ENCODE peak calls at places on chromosome 18, in six cellular contexts. A, U, T, H, Z and O are unnamed samples.

GRCh38 chr18:11047156-11047555 is 102.2 kb downstream of the PIEZO2 start:
- DNase-seq in A (peak), U (no peak), T (peak), H (no peak), Z (no peak), O (no peak)

GRCh38 chr18:4119813-4120212 is 335.3 kb downstream of the DLGAP1 start:
- DNase-seq in A (no peak), U (no peak), T (no peak), H (no peak), Z (no peak), O (no peak)

GRCh38 chr18:76455015-76455676 is 39.9 kb downstream of the ZNF516 start:
- DNase-seq in A (peak), U (no peak), T (no peak), H (no peak), Z (no peak), O (no peak)

GRCh38 chr18:9095297-9096012 is 7.0 kb upstream of the NDUFV2 start:
- DNase-seq in A (peak), U (no peak), T (peak), H (no peak), Z (no peak), O (no peak)

GRCh38 chr18:6773777-6774176 is 44.3 kb downstream of the ARHGAP28 start:
- DNase-seq in A (no peak), U (no peak), T (no peak), H (no peak), Z (no peak), O (no peak)

GRCh38 chr18:40159141-40160017 is 1795.7 kb upstream of the PIK3C3 start:
- DNase-seq in A (peak), U (no peak), T (peak), H (no peak), Z (no peak), O (peak)

GRCh38 chr18:6835345-6835744 is 105.8 kb downstream of the ARHGAP28 start:
- DNase-seq in A (peak), U (no peak), T (peak), H (no peak), Z (no peak), O (no peak)

GRCh38 chr18:8962192-8962772 is 140.2 kb upstream of the NDUFV2 start:
- DNase-seq in A (no peak), U (no peak), T (no peak), H (no peak), Z (no peak), O (no peak)

GRCh38 chr18:23177433-23178072 is 42.3 kb downstream of the CABLES1 start:
- DNase-seq in A (no peak), U (no peak), T (no peak), H (no peak), Z (no peak), O (no peak)

GRCh38 chr18:72419914-72420313 is 124.2 kb downstream of the CBLN2 start:
- DNase-seq in A (no peak), U (no peak), T (no peak), H (no peak), Z (no peak), O (no peak)

GRCh38 chr18:28125051-28125450 is 51.9 kb downstream of the CDH2 start:
- DNase-seq in A (peak), U (no peak), T (no peak), H (no peak), Z (no peak), O (no peak)

GRCh38 chr18:8366656-8367055 is 242.6 kb upstream of the RAB12 start:
- DNase-seq in A (no peak), U (peak), T (no peak), H (no peak), Z (no peak), O (no peak)

GRCh38 chr18:3720818-3721545 is 271.0 kb downstream of the TGIF1 start:
- DNase-seq in A (no peak), U (no peak), T (no peak), H (no peak), Z (no peak), O (no peak)

GRCh38 chr18:49464718-49465598 is 4.5 kb upstream of the DYM start:
- DNase-seq in A (peak), U (peak), T (peak), H (peak), Z (peak), O (peak)

GRCh38 chr18:68148862-68149261 is 566.0 kb downstream of the TMX3 start:
- DNase-seq in A (no peak), U (peak), T (no peak), H (no peak), Z (no peak), O (peak)

GRCh38 chr18:40534748-40535147 is 1420.3 kb upstream of the PIK3C3 start:
- DNase-seq in A (peak), U (no peak), T (peak), H (no peak), Z (no peak), O (no peak)

GRCh38 chr18:2971741-2972552 is 41.0 kb downstream of the LPIN2 start:
- DNase-seq in A (peak), U (no peak), T (no peak), H (no peak), Z (peak), O (no peak)

GRCh38 chr18:3094355-3094684 is 81.4 kb upstream of the LPIN2 start:
- DNase-seq in A (no peak), U (no peak), T (no peak), H (no peak), Z (no peak), O (no peak)

GRCh38 chr18:46294325-46294724 is 190.1 kb downstream of the HAUS1 start:
- DNase-seq in A (no peak), U (peak), T (no peak), H (no peak), Z (no peak), O (no peak)

GRCh38 chr18:54923339-54923956 is 35.8 kb downstream of the CCDC68 start:
- DNase-seq in A (peak), U (no peak), T (no peak), H (no peak), Z (no peak), O (no peak)

GRCh38 chr18:64337018-64337417 is 188.1 kb upstream of the LINC00305 start:
- DNase-seq in A (no peak), U (no peak), T (no peak), H (no peak), Z (no peak), O (no peak)

GRCh38 chr18:23982154-23983071 is 32.1 kb upstream of the TTC39C start:
- DNase-seq in A (peak), U (no peak), T (peak), H (no peak), Z (peak), O (no peak)

GRCh38 chr18:56285387-56286055 is 352.9 kb downstream of the TXNL1 start:
- DNase-seq in A (no peak), U (no peak), T (peak), H (no peak), Z (no peak), O (no peak)

GRCh38 chr18:886076-886475 is 18.6 kb upstream of the ADCYAP1 start:
- DNase-seq in A (no peak), U (no peak), T (no peak), H (no peak), Z (no peak), O (no peak)

GRCh38 chr18:43563780-43564179 is 286.5 kb upstream of the SYT4 start:
- DNase-seq in A (peak), U (peak), T (peak), H (no peak), Z (no peak), O (peak)

GRCh38 chr18:51480562-51481261 is 283.2 kb upstream of the MEX3C start:
- DNase-seq in A (no peak), U (no peak), T (no peak), H (no peak), Z (no peak), O (no peak)

GRCh38 chr18:7202119-7202680 is 28.7 kb upstream of the LRRC30 start:
- DNase-seq in A (no peak), U (no peak), T (no peak), H (no peak), Z (peak), O (no peak)

GRCh38 chr18:9706081-9706935 is 1.8 kb upstream of the RAB31 start:
- DNase-seq in A (peak), U (no peak), T (peak), H (no peak), Z (no peak), O (no peak)

GRCh38 chr18:73737990-73738389 is 409.6 kb downstream of the FBXO15 start:
- DNase-seq in A (no peak), U (no peak), T (no peak), H (no peak), Z (no peak), O (no peak)

GRCh38 chr18:73739098-73739497 is 408.5 kb downstream of the FBXO15 start:
- DNase-seq in A (no peak), U (no peak), T (no peak), H (no peak), Z (no peak), O (no peak)

GRCh38 chr18:73742959-73743358 is 404.7 kb downstream of the FBXO15 start:
- DNase-seq in A (no peak), U (no peak), T (peak), H (no peak), Z (no peak), O (no peak)

GRCh38 chr18:73741946-73742345 is 405.7 kb downstream of the FBXO15 start:
- DNase-seq in A (peak), U (no peak), T (peak), H (no peak), Z (no peak), O (no peak)
- H3K27ac ChIP-seq in A (no peak), U (no peak), T (no peak), H (no peak), Z (no peak), O (no peak)

GRCh38 chr18:26792661-26793060 is 72.8 kb downstream of the AQP4 start:
- DNase-seq in A (no peak), U (no peak), T (peak), H (no peak), Z (no peak), O (no peak)
- H3K14ac ChIP-seq in A (no peak), U (no peak), T (no peak), H (no peak), Z (no peak), O (no peak)

DNA sequence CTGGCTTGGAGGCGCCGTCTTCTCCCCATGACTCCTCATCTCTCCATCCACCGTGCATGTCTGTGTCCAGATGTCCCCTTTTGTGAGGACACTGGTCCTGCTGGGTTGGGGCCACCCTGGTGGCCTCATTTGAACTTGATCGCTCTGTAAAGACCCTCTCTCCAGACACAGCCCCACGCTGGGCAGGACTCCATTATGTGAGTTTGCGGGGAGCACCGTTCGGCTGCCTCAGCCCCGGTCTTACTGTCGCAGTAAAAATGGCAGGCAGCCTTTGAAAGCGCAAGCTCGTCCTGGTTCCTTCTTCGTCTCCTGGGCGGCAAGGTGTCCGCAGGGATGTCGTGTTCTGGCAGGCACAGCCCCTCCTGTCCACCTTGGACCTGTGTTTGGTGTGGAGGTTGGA is 17.7 kb downstream of the NFATC1 start:
- DNase-seq in A (no peak), U (no peak), T (no peak), H (no peak), Z (no peak), O (no peak)
- H2BK120ac ChIP-seq in A (no peak), U (no peak), T (no peak), H (no peak), Z (no peak), O (no peak)

DNA sequence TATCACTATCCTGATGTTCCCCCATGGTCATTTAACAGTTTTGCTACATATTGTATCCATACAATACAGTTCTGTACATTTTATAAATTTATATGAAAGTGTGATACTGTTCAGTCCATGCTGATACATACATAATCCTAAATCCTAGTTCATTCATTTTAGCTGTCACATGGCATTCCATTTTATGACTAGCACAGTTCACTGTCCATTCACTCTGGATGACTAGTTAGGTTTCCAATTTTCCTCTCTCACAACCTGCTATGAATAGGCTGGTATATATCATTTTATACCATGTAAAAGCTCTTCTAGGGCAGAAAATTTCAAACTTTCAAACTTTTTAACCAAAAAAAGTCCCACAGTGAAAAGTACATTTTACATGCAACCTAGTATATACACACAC is 15.2 kb downstream of the SMAD2 start:
- DNase-seq in A (no peak), U (no peak), T (peak), H (no peak), Z (no peak), O (no peak)
- H3K27ac ChIP-seq in A (no peak), U (no peak), T (no peak), H (no peak), Z (no peak), O (no peak)

GRCh38 chr18:21522530-21522929 is 78.0 kb downstream of the ESCO1 start:
- DNase-seq in A (no peak), U (no peak), T (no peak), H (no peak), Z (no peak), O (no peak)
- H3K14ac ChIP-seq in A (no peak), U (no peak), T (no peak), H (no peak), Z (no peak), O (no peak)

GRCh38 chr18:58579561-58580047 is 49.3 kb downstream of the ALPK2 start:
- DNase-seq in A (no peak), U (no peak), T (peak), H (no peak), Z (peak), O (no peak)
- H2BK120ac ChIP-seq in A (no peak), U (no peak), T (peak), H (no peak), Z (peak), O (no peak)

GRCh38 chr18:13577091-13577697 is 149.2 kb downstream of the FAM210A start:
- DNase-seq in A (no peak), U (no peak), T (peak), H (no peak), Z (no peak), O (no peak)
- H3K27ac ChIP-seq in A (no peak), U (no peak), T (no peak), H (no peak), Z (no peak), O (no peak)

DNA sequence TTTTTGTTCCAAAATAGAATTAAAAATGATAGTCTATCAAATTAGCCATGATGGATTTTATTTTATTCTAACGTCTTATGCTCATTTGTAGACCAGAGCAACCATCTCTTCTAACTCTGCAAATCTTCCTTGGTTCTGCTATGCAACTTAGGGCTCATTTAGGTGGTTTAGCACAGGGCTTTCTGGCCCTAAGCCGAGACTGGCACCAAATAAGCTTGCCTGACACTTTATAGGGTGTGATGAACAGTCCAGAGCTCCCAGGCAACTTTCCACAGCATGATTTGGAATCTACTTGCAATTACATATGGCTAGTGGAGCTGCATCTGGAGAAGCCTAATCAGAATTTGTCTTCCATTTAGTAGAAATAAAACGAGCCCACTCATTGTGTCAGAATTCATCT is 698.4 kb downstream of the MBD2 start:
- DNase-seq in A (no peak), U (no peak), T (no peak), H (no peak), Z (no peak), O (no peak)
- H3K14ac ChIP-seq in A (no peak), U (no peak), T (no peak), H (no peak), Z (no peak), O (no peak)

GRCh38 chr18:75362435-75362834 is 65.1 kb downstream of the SMIM21 start:
- DNase-seq in A (no peak), U (no peak), T (no peak), H (no peak), Z (no peak), O (no peak)

GRCh38 chr18:75365837-75366236 is 61.7 kb downstream of the SMIM21 start:
- DNase-seq in A (no peak), U (no peak), T (no peak), H (no peak), Z (no peak), O (no peak)

GRCh38 chr18:75363446-75364225 is 63.9 kb downstream of the SMIM21 start:
- DNase-seq in A (no peak), U (no peak), T (no peak), H (no peak), Z (peak), O (no peak)

GRCh38 chr18:75364512-75364911 is 63.0 kb downstream of the SMIM21 start:
- DNase-seq in A (peak), U (no peak), T (peak), H (no peak), Z (no peak), O (no peak)

DNA sequence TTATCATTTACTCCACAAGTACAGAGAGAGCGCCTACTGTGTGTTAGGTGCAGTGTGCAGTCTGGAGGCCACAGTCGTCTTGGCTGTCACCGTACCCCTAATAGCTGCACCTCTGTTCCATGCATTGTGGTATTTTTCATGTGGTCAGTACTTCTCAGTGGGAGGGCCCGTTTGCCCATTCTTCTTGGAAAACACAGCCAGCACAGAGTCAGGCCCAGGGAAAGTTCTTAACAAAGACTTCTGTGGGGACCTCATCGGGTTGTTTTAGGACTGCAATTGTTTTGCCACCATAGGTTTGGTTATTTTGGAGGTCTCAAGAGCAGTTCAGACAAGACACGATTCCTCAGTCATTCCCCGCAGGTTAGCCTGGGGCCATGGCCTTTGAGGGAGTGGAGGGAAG is 62.3 kb downstream of the SMIM21 start:
- DNase-seq in A (no peak), U (no peak), T (no peak), H (no peak), Z (no peak), O (no peak)
- H2BK120ac ChIP-seq in A (no peak), U (no peak), T (no peak), H (no peak), Z (no peak), O (no peak)